ENCODE peak calls at places on chromosomes 13 and 19, in seven cellular contexts. R is GM12865, C is aorta, H is body of pancreas, L is iPS DF 6.9, U is mammary epithelial cell, G is AG10803. F is an unnamed sample.

GRCh38 chr13:94433055-94433947 is 46.2 kb downstream of the DCT start:
- DNase-seq in U (no peak), G (no peak), C (no peak), H (no peak), L (no peak), R (peak), F (peak)

GRCh38 chr13:30276178-30276577 is 31.2 kb downstream of the KATNAL1 start:
- DNase-seq in U (no peak), H (no peak), G (no peak), L (no peak), R (peak), C (no peak), F (no peak)

GRCh38 chr13:32267836-32268439 is 47.2 kb downstream of the ZAR1L start:
- DNase-seq in U (peak), L (peak), R (peak), G (no peak), C (no peak), H (peak), F (no peak)

GRCh38 chr13:96848275-96848674 is 146.0 kb downstream of the OXGR1 start:
- DNase-seq in H (no peak), L (no peak), R (no peak), C (no peak), U (no peak), G (no peak), F (no peak)

GRCh38 chr19:39833464-39834286 is at the start of gene DYRK1B:
- DNase-seq in G (peak), C (peak), H (peak), R (peak), U (peak), L (peak), F (peak)

GRCh38 chr13:89465366-89465765 is 1794.2 kb downstream of the SLITRK5 start:
- DNase-seq in R (peak), G (peak), U (peak), C (no peak), H (no peak), L (no peak), F (no peak)

GRCh38 chr13:57345526-57345925 is 178.5 kb downstream of the PRR20E start:
- DNase-seq in R (no peak), C (no peak), H (no peak), G (no peak), U (no peak), L (no peak), F (no peak)

GRCh38 chr13:70623260-70623659 is 515.0 kb upstream of the KLHL1 start:
- DNase-seq in G (peak), L (no peak), U (no peak), H (no peak), R (peak), C (no peak), F (no peak)

GRCh38 chr13:41588899-41589298 is 131.5 kb downstream of the RGCC start:
- DNase-seq in R (no peak), G (peak), H (no peak), C (no peak), U (peak), L (no peak), F (no peak)

GRCh38 chr13:19881641-19882040 is 18.2 kb upstream of the ZMYM5 start:
- DNase-seq in G (no peak), H (no peak), L (no peak), R (no peak), C (no peak), U (no peak), F (no peak)

GRCh38 chr19:6765738-6766356 is 1.4 kb downstream of the SH2D3A start:
- DNase-seq in R (no peak), H (peak), U (peak), C (no peak), G (no peak), L (peak), F (no peak)

GRCh38 chr19:18831524-18832330 is at the start of gene UPF1:
- DNase-seq in L (peak), U (peak), R (peak), C (peak), H (peak), G (peak), F (peak)

GRCh38 chr13:112965103-112965502 is 3.9 kb upstream of the MCF2L start:
- DNase-seq in R (no peak), L (no peak), C (no peak), U (no peak), H (no peak), G (no peak), F (peak)

GRCh38 chr19:45908956-45909355 is 5.6 kb downstream of the NANOS2 start:
- DNase-seq in L (no peak), H (no peak), U (peak), C (no peak), R (no peak), G (no peak), F (no peak)

GRCh38 chr19:51490676-51491075 is 10.9 kb downstream of the SIGLEC12 start:
- DNase-seq in R (no peak), U (no peak), G (no peak), H (no peak), C (no peak), L (no peak), F (no peak)

GRCh38 chr19:21680026-21680425 is 87.4 kb downstream of the ZNF100 start:
- DNase-seq in U (no peak), H (no peak), L (no peak), R (no peak), G (no peak), C (no peak), F (no peak)

GRCh38 chr13:59774511-59774911 is 389.2 kb downstream of the DIAPH3 start:
- DNase-seq in C (no peak), H (no peak), U (peak), L (no peak), G (peak), R (no peak), F (no peak)

GRCh38 chr13:75319244-75319643 is 162.7 kb downstream of the TBC1D4 start:
- DNase-seq in R (no peak), L (no peak), C (no peak), U (peak), H (no peak), G (no peak), F (no peak)

GRCh38 chr13:108609353-108609752 is 20.1 kb upstream of the MYO16 start:
- DNase-seq in U (peak), L (no peak), C (no peak), H (no peak), G (peak), R (peak), F (no peak)

GRCh38 chr13:33904431-33904830 is 86.5 kb downstream of the RFC3 start:
- DNase-seq in C (no peak), R (no peak), U (no peak), H (no peak), G (no peak), L (no peak), F (no peak)

GRCh38 chr13:37598572-37598971 is at the start of gene POSTN:
- DNase-seq in C (no peak), L (no peak), G (no peak), U (no peak), R (no peak), H (no peak), F (no peak)
- H3K4me3 ChIP-seq in C (no peak), L (no peak), G (peak), U (no peak), R (no peak), H (no peak), F (peak)

DNA sequence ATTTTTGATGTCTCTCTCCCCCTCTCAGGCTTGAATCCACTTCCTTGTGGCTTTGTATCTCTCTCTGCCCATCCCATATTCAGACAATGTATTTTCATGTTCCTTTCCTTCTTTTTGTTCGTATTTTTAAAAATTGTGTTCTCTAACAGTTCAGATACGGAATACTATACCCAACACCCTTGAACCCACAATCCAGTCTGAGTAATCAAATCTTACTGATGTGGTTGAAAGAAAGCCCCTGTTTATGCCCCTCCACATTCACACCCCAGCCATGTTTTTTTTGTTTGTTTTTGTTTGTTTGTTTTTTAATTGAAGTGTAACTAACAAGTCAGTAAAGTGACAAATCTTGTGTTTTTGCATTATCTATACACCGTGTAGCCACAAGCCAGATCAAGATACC is 1.4 kb downstream of the SPIB start:
- DNase-seq in C (no peak), R (no peak), U (no peak), G (no peak), L (no peak), H (no peak), F (no peak)
- H3K4me3 ChIP-seq in C (no peak), R (peak), U (no peak), G (no peak), L (no peak), H (no peak), F (no peak)

DNA sequence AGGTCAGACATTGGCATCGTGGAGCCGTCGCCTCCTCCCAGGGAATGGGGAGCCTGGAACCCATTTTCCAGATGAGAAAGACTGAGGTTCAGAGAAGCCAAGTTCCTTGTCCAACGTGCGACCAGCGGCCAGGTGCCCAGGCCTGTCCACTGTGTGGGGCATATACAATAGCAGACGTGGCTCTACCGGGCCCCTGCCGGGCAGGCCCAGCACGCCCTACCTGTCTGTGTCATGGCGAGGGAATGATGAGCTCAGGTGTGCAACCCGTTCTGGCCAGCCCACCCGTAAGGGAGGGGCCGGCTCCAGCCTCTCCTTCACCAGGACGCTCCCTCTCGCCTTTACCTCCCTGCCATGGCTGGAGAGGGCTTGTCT is 837 bp downstream of the GNA15 start:
- DNase-seq in U (peak), R (no peak), G (no peak), L (no peak), C (no peak), H (no peak), F (peak)
- H3K4me3 ChIP-seq in U (peak), R (peak), G (no peak), L (no peak), C (no peak), H (no peak), F (no peak)

DNA sequence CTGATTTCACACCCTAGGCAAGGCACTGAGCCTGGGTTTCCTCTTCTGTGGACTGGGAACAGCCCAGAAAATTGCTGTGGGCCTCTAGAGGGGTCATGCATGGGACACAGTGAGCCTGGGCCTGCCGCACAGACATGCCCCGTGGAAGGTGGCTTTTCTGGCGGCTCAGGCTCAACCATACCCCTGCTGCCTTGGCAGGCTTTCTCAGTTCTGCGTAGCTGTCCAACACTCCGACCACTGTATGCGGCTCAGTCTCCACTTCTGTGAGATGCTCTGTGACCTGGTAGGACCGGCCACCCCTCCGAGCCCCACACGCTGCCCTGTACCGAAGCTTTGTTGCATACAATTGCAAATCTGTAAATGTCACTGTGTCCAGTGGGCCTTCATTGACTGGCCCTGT is 126.3 kb downstream of the UQCRFS1 start:
- DNase-seq in G (no peak), U (no peak), H (no peak), C (no peak), L (no peak), R (no peak), F (no peak)
- H3K4me3 ChIP-seq in G (no peak), U (no peak), H (no peak), C (no peak), L (no peak), R (no peak), F (no peak)

GRCh38 chr19:55658846-55659459 is 4.1 kb downstream of the U2AF2 start:
- DNase-seq in R (no peak), H (no peak), G (no peak), U (no peak), C (no peak), L (no peak), F (no peak)
- H3K4me3 ChIP-seq in R (no peak), H (no peak), G (no peak), U (no peak), C (no peak), L (no peak), F (no peak)

GRCh38 chr19:17542042-17542441 is 13.4 kb upstream of the COLGALT1 start:
- DNase-seq in C (no peak), H (no peak), U (no peak), G (no peak), L (no peak), R (no peak), F (no peak)

GRCh38 chr19:17538684-17539287 is 16.7 kb upstream of the COLGALT1 start:
- DNase-seq in U (no peak), L (no peak), R (peak), H (no peak), G (no peak), C (no peak), F (no peak)

GRCh38 chr19:17540174-17540573 is 15.3 kb upstream of the COLGALT1 start:
- DNase-seq in H (no peak), U (no peak), R (no peak), G (no peak), C (no peak), L (no peak), F (peak)

GRCh38 chr19:17541184-17541759 is 14.2 kb upstream of the COLGALT1 start:
- DNase-seq in C (no peak), L (no peak), G (no peak), H (no peak), U (no peak), R (no peak), F (no peak)

DNA sequence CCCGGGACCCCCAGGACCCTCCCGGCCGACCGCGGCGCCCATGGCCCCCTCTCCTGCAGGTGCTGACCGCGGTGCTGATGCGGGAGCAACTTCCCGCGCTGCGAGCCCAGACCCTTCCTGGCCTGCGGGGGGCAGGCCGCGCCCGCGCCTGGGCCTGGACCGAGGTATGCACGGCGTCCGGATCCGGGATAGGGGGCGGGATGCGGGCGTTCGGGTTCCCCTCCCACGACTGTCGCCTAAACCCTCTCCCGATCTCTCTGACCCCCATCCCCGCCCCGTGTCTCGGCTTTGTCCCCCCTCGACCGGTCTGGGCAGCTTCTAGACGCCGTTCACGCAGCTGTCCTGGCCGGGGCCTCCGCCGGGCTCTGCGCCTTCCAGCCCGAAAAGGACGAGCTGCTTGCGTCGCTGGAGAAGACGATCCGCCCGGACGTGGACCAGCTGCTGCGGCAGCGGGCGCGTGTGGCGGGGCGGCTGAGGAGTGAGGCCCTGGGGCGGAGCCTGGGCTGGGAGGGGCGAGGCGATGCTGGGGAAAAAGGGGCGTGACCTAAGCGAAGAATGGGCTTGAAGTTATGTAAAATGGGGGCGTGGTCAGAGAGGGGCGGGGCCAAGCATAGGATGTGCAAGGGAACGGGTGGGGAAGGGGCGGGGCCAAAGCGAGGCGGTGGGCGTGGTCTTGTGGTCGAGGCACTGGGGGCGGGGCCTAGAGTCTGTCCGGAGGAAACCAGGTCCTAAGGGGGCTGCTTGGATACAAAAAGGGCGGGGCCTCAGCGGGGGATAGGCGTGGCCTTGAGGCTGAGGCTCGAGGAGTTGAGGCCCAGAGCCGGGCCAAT is 15.9 kb upstream of the COLGALT1 start:
- DNase-seq in G (peak), C (peak), L (peak), U (peak), H (peak), R (peak), F (peak)
- H3K4me3 ChIP-seq in G (peak), C (no peak), L (peak), U (peak), H (peak), R (peak), F (peak)

DNA sequence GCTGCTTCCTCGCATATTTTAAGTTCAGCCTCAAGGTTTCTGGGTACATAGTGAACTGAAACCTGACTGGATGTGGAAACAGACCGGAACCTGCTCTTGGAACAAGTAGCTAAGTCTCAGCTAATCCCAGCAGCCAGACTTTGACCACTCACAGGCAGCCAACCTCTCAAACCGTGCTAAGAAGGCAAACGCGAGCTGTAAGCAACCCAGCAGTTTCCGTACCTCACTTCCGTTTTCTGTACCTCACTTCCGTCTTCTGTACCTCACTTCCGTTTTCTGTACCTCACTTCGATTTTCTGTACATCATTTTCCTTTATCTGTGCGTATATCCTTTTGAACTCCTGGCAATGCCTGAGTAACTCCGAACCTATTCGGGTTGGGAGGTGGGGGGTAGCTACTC is 96.8 kb downstream of the SUCLA2 start:
- DNase-seq in R (no peak), G (no peak), H (no peak), L (no peak), C (no peak), U (no peak), F (no peak)
- H3K4me3 ChIP-seq in R (no peak), G (peak), H (no peak), L (no peak), C (no peak), U (no peak), F (no peak)